ENCODE peak calls at places on chromosome 16, in five cellular contexts. D is non-pigmented ciliary epithelial cell, T is brain microvascular endothelial cell, H is epithelial cell of prostate, Q is NCI-H1694. Y is an unnamed sample.

GRCh38 chr16:49857423-49858181 is 1.7 kb upstream of the ZNF423 start:
- DNase-seq in D (no peak), T (peak), H (no peak), Q (peak), Y (peak)

GRCh38 chr16:12758031-12758669 is 45.5 kb downstream of the CPPED1 start:
- DNase-seq in D (no peak), T (no peak), H (no peak), Q (no peak), Y (peak)

GRCh38 chr16:67226295-67226803 is 581 bp upstream of the TMEM208 start:
- DNase-seq in D (no peak), T (no peak), H (no peak), Q (no peak), Y (no peak)

GRCh38 chr16:85556456-85557082 is 56.6 kb upstream of the GSE1 start:
- DNase-seq in D (no peak), T (no peak), H (no peak), Q (no peak), Y (peak)

GRCh38 chr16:82867425-82867824 is 240.7 kb downstream of the CDH13 start:
- DNase-seq in D (no peak), T (no peak), H (peak), Q (no peak), Y (peak)

GRCh38 chr16:50021509-50021908 is 3.5 kb upstream of the CNEP1R1 start:
- DNase-seq in D (no peak), T (peak), H (no peak), Q (no peak), Y (peak)

GRCh38 chr16:57999971-58000705 is at the start of gene ZNF319:
- DNase-seq in D (no peak), T (no peak), H (no peak), Q (no peak), Y (no peak)

GRCh38 chr16:86854895-86855294 is 276.5 kb downstream of the FOXL1 start:
- DNase-seq in D (no peak), T (no peak), H (no peak), Q (no peak), Y (no peak)

GRCh38 chr16:58508671-58509251 is 6.6 kb upstream of the SETD6 start:
- DNase-seq in D (no peak), T (no peak), H (no peak), Q (no peak), Y (no peak)

GRCh38 chr16:84959045-84959576 is 52.2 kb downstream of the ZDHHC7 start:
- DNase-seq in D (no peak), T (no peak), H (no peak), Q (no peak), Y (no peak)

GRCh38 chr16:89371386-89371785 is 119.0 kb downstream of the ANKRD11 start:
- DNase-seq in D (no peak), T (no peak), H (no peak), Q (no peak), Y (no peak)

GRCh38 chr16:84543931-84544776 is 39.7 kb upstream of the MEAK7 start:
- DNase-seq in D (no peak), T (no peak), H (no peak), Q (no peak), Y (no peak)

GRCh38 chr16:12637002-12637401 is 166.7 kb downstream of the CPPED1 start:
- DNase-seq in D (no peak), T (peak), H (no peak), Q (no peak), Y (peak)

GRCh38 chr16:49750341-49751011 is 105.4 kb downstream of the ZNF423 start:
- DNase-seq in D (no peak), T (no peak), H (no peak), Q (no peak), Y (peak)

GRCh38 chr16:80692270-80692669 is 112.1 kb downstream of the CDYL2 start:
- DNase-seq in D (no peak), T (no peak), H (no peak), Q (no peak), Y (no peak)

GRCh38 chr16:54193656-54194007 is 93.0 kb downstream of the IRX3 start:
- DNase-seq in D (peak), T (peak), H (no peak), Q (peak), Y (peak)

GRCh38 chr16:15509051-15509592 is 74.7 kb downstream of the BMERB1 start:
- DNase-seq in D (no peak), T (peak), H (no peak), Q (no peak), Y (peak)

GRCh38 chr16:77682586-77682985 is 39.7 kb upstream of the NUDT7 start:
- DNase-seq in D (no peak), T (no peak), H (no peak), Q (no peak), Y (no peak)

GRCh38 chr16:53069772-53070171 is 15.0 kb downstream of the CHD9 start:
- DNase-seq in D (no peak), T (no peak), H (no peak), Q (no peak), Y (no peak)

GRCh38 chr16:55088098-55088497 is 157.4 kb downstream of the IRX5 start:
- DNase-seq in D (no peak), T (no peak), H (no peak), Q (no peak), Y (no peak)

GRCh38 chr16:71930013-71930563 is 34.8 kb downstream of the IST1 start:
- DNase-seq in D (no peak), T (no peak), H (no peak), Q (no peak), Y (no peak)

GRCh38 chr16:85746431-85747227 is 4.3 kb downstream of the C16orf74 start:
- DNase-seq in D (no peak), T (no peak), H (peak), Q (no peak), Y (peak)

GRCh38 chr16:29900102-29900887 is at the start of gene ASPHD1:
- DNase-seq in D (peak), T (peak), H (no peak), Q (peak), Y (peak)

GRCh38 chr16:2591476-2592240 is 53.8 kb downstream of the PDPK1 start:
- DNase-seq in D (no peak), T (no peak), H (no peak), Q (no peak), Y (no peak)

GRCh38 chr16:57592591-57593003 is 35.8 kb upstream of the ADGRG1 start:
- DNase-seq in D (no peak), T (no peak), H (no peak), Q (no peak), Y (no peak)

GRCh38 chr16:58511933-58512815 is 3.1 kb upstream of the SETD6 start:
- DNase-seq in D (no peak), T (peak), H (no peak), Q (peak), Y (peak)

GRCh38 chr16:14303182-14303618 is 232.1 kb downstream of the MRTFB start:
- DNase-seq in D (no peak), T (no peak), H (no peak), Q (no peak), Y (no peak)

GRCh38 chr16:57988929-57989328 is 11.5 kb downstream of the ZNF319 start:
- DNase-seq in D (no peak), T (no peak), H (peak), Q (no peak), Y (no peak)

GRCh38 chr16:65655802-65656201 is 533.9 kb upstream of the CDH11 start:
- DNase-seq in D (no peak), T (no peak), H (no peak), Q (no peak), Y (no peak)

GRCh38 chr16:57711331-57711730 is 16.7 kb downstream of the DRC7 start:
- DNase-seq in D (no peak), T (no peak), H (no peak), Q (peak), Y (no peak)

GRCh38 chr16:29857133-29857760 is 5.8 kb downstream of the CDIPT start:
- DNase-seq in D (no peak), T (peak), H (no peak), Q (peak), Y (peak)

GRCh38 chr16:82133798-82134197 is 36.2 kb downstream of the MPHOSPH6 start:
- DNase-seq in D (no peak), T (no peak), H (no peak), Q (no peak), Y (no peak)

GRCh38 chr16:892536-893255 is 78.1 kb downstream of the LMF1 start:
- DNase-seq in D (no peak), T (no peak), H (no peak), Q (no peak), Y (no peak)

GRCh38 chr16:67995423-67995822 is 3.9 kb downstream of the DPEP2 start:
- DNase-seq in D (no peak), T (no peak), H (no peak), Q (no peak), Y (peak)